ENCODE peak calls at places on chromosomes 13 and 19, in four cellular contexts. One of them, this sample, is unnamed.

GRCh38 chr19:30936276-30936675 is 413.0 kb downstream of the TSHZ3 start:
- DNase-seq in mucosa of descending colon: no peak
- DNase-seq in HCT116: no peak
- DNase-seq in ascending aorta: no peak
- DNase-seq in this sample: no peak

GRCh38 chr13:110430391-110431338 is 123.6 kb downstream of the COL4A2 start:
- DNase-seq in HCT116: no peak
- DNase-seq in ascending aorta: no peak
- DNase-seq in mucosa of descending colon: no peak
- DNase-seq in this sample: peak; percentile 31

GRCh38 chr13:28324181-28324789 is 170.6 kb downstream of the FLT1 start:
- DNase-seq in mucosa of descending colon: no peak
- DNase-seq in ascending aorta: peak; percentile 72
- DNase-seq in HCT116: peak; percentile 60
- DNase-seq in this sample: no peak

GRCh38 chr19:1438035-1438932 is at the start of gene RPS15:
- DNase-seq in HCT116: peak; percentile 90
- DNase-seq in mucosa of descending colon: peak; percentile 97
- DNase-seq in ascending aorta: peak; percentile 95
- DNase-seq in this sample: peak; percentile 77

GRCh38 chr19:18412610-18413239 is 6.5 kb upstream of the SSBP4 start:
- DNase-seq in HCT116: no peak
- DNase-seq in mucosa of descending colon: no peak
- DNase-seq in ascending aorta: no peak
- DNase-seq in this sample: no peak

GRCh38 chr13:49877629-49878218 is 58.4 kb downstream of the SPRYD7 start:
- DNase-seq in HCT116: no peak
- DNase-seq in mucosa of descending colon: no peak
- DNase-seq in ascending aorta: no peak
- DNase-seq in this sample: no peak

GRCh38 chr19:1507763-1508506 is 4.9 kb downstream of the ADAMTSL5 start:
- DNase-seq in mucosa of descending colon: peak; percentile 91
- DNase-seq in ascending aorta: peak; percentile 95
- DNase-seq in HCT116: peak; percentile 94
- DNase-seq in this sample: peak; percentile 86

GRCh38 chr19:51549533-51550324 is 18.3 kb upstream of the SIGLEC6 start:
- DNase-seq in ascending aorta: no peak
- DNase-seq in HCT116: no peak
- DNase-seq in mucosa of descending colon: no peak
- DNase-seq in this sample: no peak

GRCh38 chr19:40466219-40467006 is at the start of gene SPTBN4:
- DNase-seq in HCT116: no peak
- DNase-seq in ascending aorta: no peak
- DNase-seq in mucosa of descending colon: peak; percentile 77
- DNase-seq in this sample: no peak

GRCh38 chr19:23075031-23075733 is 41.6 kb upstream of the ZNF730 start:
- DNase-seq in HCT116: no peak
- DNase-seq in mucosa of descending colon: peak; percentile 54
- DNase-seq in ascending aorta: peak; percentile 70
- DNase-seq in this sample: peak; percentile 61

GRCh38 chr19:31126236-31126635 is 223.0 kb downstream of the TSHZ3 start:
- DNase-seq in ascending aorta: peak; percentile 15
- DNase-seq in HCT116: no peak
- DNase-seq in mucosa of descending colon: no peak
- DNase-seq in this sample: no peak

DNA sequence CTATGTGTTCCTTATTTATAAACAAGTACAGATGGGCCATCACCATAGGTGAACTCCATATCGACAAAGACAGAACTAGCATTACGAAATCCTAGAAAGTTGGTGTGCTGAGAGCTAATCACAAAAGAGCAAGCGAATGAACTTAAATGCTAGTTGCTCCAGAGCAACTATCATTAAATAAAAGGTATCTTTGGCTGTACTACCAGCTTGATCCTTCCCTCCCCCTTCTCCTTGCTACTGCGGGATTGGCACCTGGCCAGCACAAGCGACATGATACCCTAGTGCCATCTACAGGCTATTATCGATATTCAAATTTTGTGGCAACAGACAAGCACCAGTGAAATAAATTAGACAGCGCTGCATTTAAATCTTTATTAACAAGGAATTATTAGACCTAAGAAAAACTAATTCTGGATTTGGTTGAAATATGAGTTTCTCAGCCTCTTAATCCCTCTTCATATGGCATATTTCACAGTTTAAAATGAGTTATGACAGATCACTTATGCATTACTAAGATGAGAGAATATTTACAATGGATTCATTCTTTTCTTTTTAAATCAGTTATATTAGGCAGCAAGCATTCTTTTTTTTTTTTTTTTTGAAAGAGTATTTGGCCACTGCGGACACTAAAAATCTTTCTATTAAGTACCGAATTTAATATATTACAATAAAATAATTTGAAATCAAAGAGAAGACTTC is 5.8 kb downstream of the PCDH9 start:
- DNase-seq in ascending aorta: peak; percentile 76
- DNase-seq in HCT116: peak; percentile 59
- DNase-seq in mucosa of descending colon: peak; percentile 64
- DNase-seq in this sample: no peak
- H3K4me3 ChIP-seq in ascending aorta: peak overlapping the region; percentile 34
- H3K4me3 ChIP-seq in HCT116: no peak overlapping the region
- H3K4me3 ChIP-seq in mucosa of descending colon: no peak overlapping the region
- H3K4me3 ChIP-seq in this sample: no peak overlapping the region

GRCh38 chr13:111953546-111954178 is 113.3 kb upstream of the SOX1 start:
- DNase-seq in HCT116: no peak
- DNase-seq in ascending aorta: no peak
- DNase-seq in mucosa of descending colon: no peak
- DNase-seq in this sample: no peak
- H3K4me3 ChIP-seq in HCT116: no peak overlapping the region
- H3K4me3 ChIP-seq in ascending aorta: no peak overlapping the region
- H3K4me3 ChIP-seq in mucosa of descending colon: no peak overlapping the region
- H3K4me3 ChIP-seq in this sample: no peak overlapping the region

DNA sequence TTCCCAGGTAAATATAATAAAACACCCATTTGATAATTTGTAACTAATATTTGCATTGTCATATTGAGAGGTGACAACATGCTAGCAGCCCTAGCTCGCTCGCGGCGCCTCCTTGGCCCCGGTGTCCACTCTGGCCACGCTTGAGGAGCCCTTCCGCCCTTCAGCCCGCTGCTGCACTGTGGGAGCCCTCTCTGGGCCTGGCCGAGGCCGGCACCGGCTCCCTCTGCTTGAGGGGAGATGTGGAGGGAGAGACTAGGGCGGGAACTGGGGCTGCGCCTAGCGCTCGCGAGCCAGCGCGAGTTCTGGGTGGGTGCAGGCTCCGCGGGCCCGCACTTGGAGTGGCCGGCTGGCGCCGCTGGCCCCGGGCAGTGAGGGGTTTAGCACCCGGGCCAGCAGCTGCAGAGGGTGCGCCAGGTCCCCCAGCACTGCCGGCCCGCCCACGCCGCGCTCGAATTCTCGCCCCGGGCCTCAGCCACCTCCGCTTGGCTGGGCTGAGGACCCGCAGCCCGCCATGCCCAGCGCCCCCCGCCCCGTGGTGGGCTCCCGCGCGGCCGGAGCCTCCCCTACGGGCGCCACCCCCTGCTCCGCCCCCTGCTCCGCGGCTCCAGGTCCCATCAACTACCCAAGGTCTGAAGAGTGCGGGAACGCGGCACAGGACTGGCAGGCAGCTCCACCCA is 594.4 kb downstream of the SLITRK6 start:
- DNase-seq in mucosa of descending colon: no peak
- DNase-seq in ascending aorta: no peak
- DNase-seq in HCT116: no peak
- DNase-seq in this sample: no peak
- H3K4me3 ChIP-seq in mucosa of descending colon: no peak overlapping the region
- H3K4me3 ChIP-seq in ascending aorta: no peak overlapping the region
- H3K4me3 ChIP-seq in HCT116: no peak overlapping the region
- H3K4me3 ChIP-seq in this sample: no peak overlapping the region

GRCh38 chr19:50148528-50148927 is 14.6 kb downstream of the IZUMO2 start:
- DNase-seq in ascending aorta: no peak
- DNase-seq in HCT116: no peak
- DNase-seq in mucosa of descending colon: no peak
- DNase-seq in this sample: no peak
- H3K4me3 ChIP-seq in ascending aorta: peak overlapping the region; percentile 79
- H3K4me3 ChIP-seq in HCT116: no peak overlapping the region
- H3K4me3 ChIP-seq in mucosa of descending colon: no peak overlapping the region
- H3K4me3 ChIP-seq in this sample: no peak overlapping the region